ENCODE peak calls at places on chromosomes 2 and 18, in four cellular contexts. X is HepG2, F is HL-60, L is HCT116. A is an unnamed sample.
A peak's percentile ranks its signal among the peaks of the same experiment; 100 is the strongest.

GRCh38 chr2:181374741-181375675 is 82.2 kb upstream of the ITGA4 start:
- DNase-seq in X (no peak), F (peak; percentile 48), L (no peak), A (no peak)

GRCh38 chr2:31202833-31203232 is 14.5 kb downstream of the CAPN14 start:
- DNase-seq in F (no peak), X (no peak), L (no peak), A (no peak)

GRCh38 chr2:134445981-134446380 is 192.1 kb downstream of the MGAT5 start:
- DNase-seq in F (no peak), L (no peak), X (no peak), A (no peak)

GRCh38 chr2:8438996-8439395 is 242.9 kb upstream of the ID2 start:
- DNase-seq in L (no peak), X (no peak), F (no peak), A (no peak)

GRCh38 chr2:36376319-36376765 is 20.8 kb downstream of the CRIM1 start:
- DNase-seq in X (peak; percentile 93), F (no peak), L (no peak), A (peak; percentile 83)

GRCh38 chr2:188456114-188456909 is 164.6 kb downstream of the GULP1 start:
- DNase-seq in X (no peak), L (no peak), F (no peak), A (no peak)

GRCh38 chr2:237700583-237701032 is 73.2 kb downstream of the LRRFIP1 start:
- DNase-seq in X (no peak), F (peak; percentile 72), L (no peak), A (peak; percentile 75)

GRCh38 chr18:8231316-8231715 is 377.9 kb upstream of the RAB12 start:
- DNase-seq in L (no peak), F (no peak), X (no peak), A (no peak)

GRCh38 chr2:36352711-36353110 is 2.9 kb upstream of the CRIM1 start:
- DNase-seq in F (no peak), L (no peak), X (peak; percentile 62), A (no peak)

GRCh38 chr2:188853307-188853706 is 120.9 kb upstream of the COL3A1 start:
- DNase-seq in F (no peak), X (no peak), L (no peak), A (no peak)

GRCh38 chr2:160429248-160430000 is 64.2 kb downstream of the RBMS1 start:
- DNase-seq in F (no peak), L (peak; percentile 56), X (peak; percentile 52), A (no peak)

GRCh38 chr18:67243799-67244587 is 272.5 kb downstream of the DSEL start:
- DNase-seq in L (no peak), X (no peak), F (no peak), A (no peak)

GRCh38 chr2:221541131-221541735 is 30.9 kb downstream of the EPHA4 start:
- DNase-seq in X (no peak), F (no peak), L (no peak), A (no peak)

GRCh38 chr2:237411683-237412349 is 2.1 kb downstream of the COL6A3 start:
- DNase-seq in F (no peak), L (no peak), X (no peak), A (no peak)

GRCh38 chr18:1371724-1372123 is 467.1 kb downstream of the ADCYAP1 start:
- DNase-seq in L (no peak), X (no peak), F (no peak), A (no peak)

GRCh38 chr2:229431331-229431954 is 160.4 kb upstream of the PID1 start:
- DNase-seq in F (no peak), L (peak; percentile 57), X (peak; percentile 58), A (no peak)

GRCh38 chr2:239401450-239402227 is 819 bp upstream of the HDAC4 start:
- DNase-seq in F (peak; percentile 92), L (peak; percentile 87), X (peak; percentile 91), A (peak; percentile 95)

GRCh38 chr2:127124426-127124825 is 17.5 kb upstream of the BIN1 start:
- DNase-seq in F (no peak), L (no peak), X (no peak), A (no peak)

GRCh38 chr2:228646061-228646460 is 464.6 kb upstream of the SPHKAP start:
- DNase-seq in X (no peak), F (no peak), L (no peak), A (no peak)

DNA sequence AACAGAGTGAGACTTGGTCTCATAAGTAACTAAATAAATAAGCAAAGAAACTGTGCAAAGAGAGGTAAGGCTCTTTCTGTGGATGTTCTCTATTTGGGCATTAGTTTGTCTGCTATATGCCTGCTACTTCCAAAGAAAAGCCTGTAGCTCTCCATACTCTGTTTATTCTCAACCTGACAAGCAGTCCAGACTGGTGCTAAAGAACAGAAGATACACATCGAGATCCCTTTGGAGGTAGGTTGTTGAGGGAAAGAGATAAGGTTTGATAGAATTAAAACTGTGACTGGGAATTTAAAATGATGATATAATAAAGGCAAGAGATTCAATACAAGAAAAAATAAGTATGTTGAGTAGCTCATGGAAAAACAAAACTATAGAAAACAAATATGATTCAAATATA is 885.1 kb upstream of the FSHR start:
- DNase-seq in L (no peak), X (no peak), F (no peak), A (no peak)
- TF ChIP-seq POLR2AphosphoS5 in L (no peak), X (no peak), F (no peak), A (no peak)

DNA sequence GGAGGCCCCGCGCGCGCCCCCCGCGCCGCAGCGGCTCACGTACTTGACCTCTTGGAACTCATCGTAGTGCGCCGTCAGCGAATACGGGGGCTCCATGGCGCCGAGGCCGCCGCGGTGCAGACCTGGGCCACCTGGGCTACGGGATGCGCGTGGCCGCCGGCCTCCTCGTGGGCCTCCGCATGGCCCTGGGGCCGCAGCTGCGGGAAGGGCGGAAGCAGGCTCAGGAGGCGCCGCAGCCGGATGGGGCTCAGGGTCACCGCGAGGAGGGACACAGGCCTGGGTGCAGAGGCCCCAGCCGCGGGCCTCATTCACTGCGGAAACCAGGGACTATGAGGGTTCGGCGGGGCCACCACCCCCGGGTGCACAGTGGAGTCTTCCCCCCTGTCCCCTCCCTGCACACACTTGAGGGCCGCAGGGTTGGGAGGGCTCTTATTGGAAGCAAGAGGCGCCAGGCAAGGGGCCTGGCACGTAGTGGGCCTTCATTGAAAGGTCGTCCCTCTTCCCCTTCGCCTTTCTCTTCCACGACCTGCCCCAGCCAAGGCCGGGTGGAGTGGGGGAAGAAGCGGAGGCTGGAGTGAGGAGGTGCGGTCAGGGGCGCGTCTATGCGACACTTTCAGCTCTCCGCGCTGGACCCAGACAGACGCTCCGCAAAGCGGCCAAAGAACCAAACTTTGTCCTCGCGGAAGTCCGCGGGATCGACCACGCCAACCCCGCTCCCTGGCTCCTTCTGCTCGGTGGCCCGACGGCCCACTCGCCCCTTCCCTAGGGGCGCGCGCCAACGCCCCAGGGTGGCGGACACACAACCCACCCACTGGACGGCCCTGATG is 863 bp downstream of the ECEL1 start:
- DNase-seq in L (no peak), F (no peak), X (no peak), A (no peak)
- H3K4me3 ChIP-seq in L (no peak overlapping the region), F (peak overlapping the region; percentile 21), X (peak overlapping the region; percentile 47), A (no peak overlapping the region)

GRCh38 chr2:241317391-241317790 is 1.7 kb downstream of the SEPTIN2 start:
- DNase-seq in L (no peak), X (no peak), F (peak; percentile 44), A (no peak)
- TF ChIP-seq POLR2AphosphoS5 in L (no peak), X (no peak), F (no peak), A (no peak)

DNA sequence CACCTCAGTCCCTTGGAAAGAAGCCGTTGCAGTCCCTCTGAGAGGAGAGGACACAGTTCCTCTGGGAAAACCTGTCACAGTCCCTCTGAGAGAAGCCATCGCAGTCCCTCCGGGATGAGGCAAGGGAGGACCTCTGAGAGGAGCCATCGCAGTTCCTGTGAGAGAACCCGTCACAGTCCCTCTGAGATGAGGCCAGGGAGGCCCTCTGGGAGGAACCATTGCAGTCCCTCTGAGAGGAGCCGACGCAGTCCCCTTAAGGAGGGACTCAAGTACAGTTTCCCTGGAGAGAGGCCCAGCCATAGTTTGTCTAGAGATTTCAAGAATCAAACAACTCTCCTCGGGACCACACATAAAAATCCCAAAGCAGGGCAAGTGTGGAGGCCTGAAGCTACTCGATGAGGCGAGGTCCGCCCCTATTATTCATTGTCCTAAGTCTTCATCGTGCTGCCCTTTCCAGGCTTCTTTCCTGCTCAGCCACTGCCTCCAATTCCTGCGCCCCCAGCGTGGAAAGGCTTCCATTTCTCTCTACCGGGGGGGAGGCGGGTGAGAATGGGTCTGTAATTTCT is 630 bp upstream of the ZNF512 start:
- DNase-seq in F (no peak), X (no peak), L (no peak), A (no peak)
- H3K4me3 ChIP-seq in F (peak overlapping the region; percentile 80), X (peak overlapping the region; percentile 87), L (peak overlapping the region; percentile 94), A (peak overlapping the region; percentile 20)

DNA sequence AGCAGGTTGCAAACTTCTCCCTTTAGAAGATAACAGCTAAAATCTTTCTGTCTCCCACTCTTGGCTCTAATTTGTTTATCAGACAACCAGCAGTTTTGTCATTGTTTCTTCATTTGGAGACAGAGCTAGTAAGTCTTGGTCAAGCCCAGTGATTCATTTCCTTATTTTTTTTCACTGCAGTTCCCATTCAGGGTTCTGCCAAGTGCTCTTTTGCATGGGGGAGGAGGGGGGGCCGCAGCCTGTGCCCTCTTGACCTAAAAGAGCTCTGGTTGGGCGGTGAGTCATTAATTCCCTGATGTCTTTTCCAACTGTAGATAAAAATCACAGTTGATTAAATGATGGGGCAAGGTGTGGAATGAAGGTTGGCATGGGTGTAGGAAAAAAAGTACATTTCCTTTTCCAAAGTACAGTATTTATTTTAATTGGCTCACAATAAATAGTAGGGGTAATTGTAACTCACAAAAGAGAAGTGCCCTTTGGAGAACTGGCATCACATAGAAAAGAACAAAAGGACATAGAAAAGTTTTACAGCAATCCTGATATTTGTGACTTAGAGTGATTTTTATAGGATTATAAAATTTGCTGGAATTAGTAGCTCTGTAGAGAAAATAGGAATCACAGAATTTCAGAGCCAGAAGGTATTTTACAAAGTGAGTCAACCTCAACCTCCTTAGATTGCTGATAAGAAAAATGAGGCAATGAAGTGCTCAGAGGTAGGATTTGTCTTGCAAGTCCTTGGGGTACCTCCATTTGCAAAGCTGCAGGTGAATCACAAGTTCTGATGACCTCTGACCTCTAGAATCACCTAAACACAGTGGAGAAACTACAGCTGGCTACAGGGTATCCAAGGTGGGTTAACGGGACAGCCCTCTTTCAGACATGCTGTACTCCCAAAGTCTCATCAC is 133.5 kb downstream of the SOCS6 start:
- DNase-seq in L (peak; percentile 94), X (peak; percentile 35), F (peak; percentile 67), A (peak; percentile 89)
- TF ChIP-seq POLR2AphosphoS5 in L (peak; percentile 51), X (no peak), F (no peak), A (peak; percentile 78)

DNA sequence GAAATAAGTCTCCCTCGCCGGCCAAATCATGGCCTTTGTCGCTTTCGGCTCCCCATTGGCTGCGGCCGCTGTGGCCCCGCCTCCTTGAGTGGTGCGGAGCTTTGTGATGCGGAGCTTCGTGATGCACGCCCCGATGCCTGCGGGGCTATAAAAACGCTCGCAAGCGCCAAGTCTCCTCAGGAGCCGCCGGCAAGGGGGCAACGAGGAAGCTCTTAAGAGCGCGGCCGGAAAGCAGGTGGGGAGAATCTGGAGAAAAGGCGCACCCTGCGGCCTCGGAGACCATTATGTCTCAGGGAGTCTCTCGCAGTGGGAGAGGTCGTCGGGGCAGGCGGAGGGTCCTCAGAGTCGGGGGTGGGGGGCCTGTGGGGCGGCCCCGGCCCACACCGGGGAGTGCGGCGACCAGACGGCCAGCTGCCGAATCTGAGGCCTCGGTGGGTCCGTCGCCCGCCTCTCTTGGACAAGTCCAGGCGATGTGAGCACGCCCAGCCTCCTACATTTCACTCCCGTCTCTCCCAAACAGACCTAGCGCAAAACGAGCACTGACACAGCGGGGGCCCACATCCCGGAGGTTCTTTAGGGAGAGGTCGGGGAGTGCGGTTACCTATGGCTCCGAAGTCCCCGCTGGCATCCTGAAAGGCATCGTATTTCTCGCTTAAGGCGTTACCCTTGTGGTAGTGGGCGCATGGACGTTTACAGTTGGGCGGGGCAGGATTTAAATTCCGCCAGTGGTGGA is at the start of gene CABYR:
- DNase-seq in L (no peak), X (peak; percentile 9), F (peak; percentile 74), A (peak; percentile 67)
- H3K4me3 ChIP-seq in L (no peak within 1 kb of the TSS), X (peak within 1 kb of the TSS; percentile 66), F (peak within 1 kb of the TSS; percentile 17), A (peak within 1 kb of the TSS; percentile 56)